ENCODE peak calls at places on chromosomes 3 and 15, in ten cellular contexts. C, G, T, S, K, M, N, J, W and F are unnamed samples.

GRCh38 chr3:153069598-153069997 is 92.4 kb upstream of the RAP2B start:
- DNase-seq in G (no peak), S (no peak), T (peak; percentile 42), M (no peak), J (no peak), N (no peak), W (no peak), K (no peak), C (no peak), F (no peak)

GRCh38 chr3:38805765-38806386 is 10.1 kb downstream of the SCN10A start:
- DNase-seq in K (peak; percentile 61), N (peak; percentile 52), C (peak; percentile 45), W (peak; percentile 33), S (no peak), J (peak; percentile 74), T (peak; percentile 75), M (peak; percentile 80), G (no peak), F (peak; percentile 64)

GRCh38 chr3:149898771-149899170 is 71.9 kb downstream of the PFN2 start:
- DNase-seq in M (peak; percentile 85), T (peak; percentile 68), W (peak; percentile 17), S (no peak), N (peak; percentile 83), G (no peak), K (no peak), J (no peak), C (no peak), F (peak; percentile 89)

GRCh38 chr3:111073186-111073585 is 1.6 kb downstream of the NECTIN3 start:
- DNase-seq in M (peak; percentile 31), K (no peak), T (peak; percentile 66), N (peak; percentile 55), J (no peak), G (no peak), S (no peak), W (no peak), C (no peak), F (peak; percentile 55)

GRCh38 chr3:10198761-10199688 is 34.3 kb downstream of the IRAK2 start:
- DNase-seq in N (peak; percentile 84), T (peak; percentile 69), C (peak; percentile 81), J (no peak), G (no peak), S (no peak), K (peak; percentile 13), M (peak; percentile 71), W (peak; percentile 25), F (peak; percentile 33)

GRCh38 chr3:87276484-87276883 is at the start of gene POU1F1:
- DNase-seq in K (no peak), M (no peak), N (no peak), C (no peak), G (no peak), J (no peak), T (no peak), W (no peak), S (no peak), F (no peak)

GRCh38 chr15:36590838-36591237 is 11.4 kb downstream of the CDIN1 start:
- DNase-seq in K (no peak), S (no peak), G (no peak), C (no peak), W (no peak), T (peak; percentile 90), M (peak; percentile 66), N (peak; percentile 74), J (no peak), F (peak; percentile 69)

GRCh38 chr3:71576966-71577459 is 6.5 kb downstream of the FOXP1 start:
- DNase-seq in T (no peak), M (no peak), C (no peak), J (no peak), G (no peak), W (no peak), K (no peak), N (no peak), S (no peak), F (no peak)

GRCh38 chr3:171055336-171056178 is 29.0 kb upstream of the SLC2A2 start:
- DNase-seq in M (peak; percentile 43), J (no peak), S (no peak), K (no peak), C (no peak), T (peak; percentile 49), W (no peak), N (peak; percentile 73), G (no peak), F (peak; percentile 50)

GRCh38 chr15:77144492-77145070 is 73.7 kb upstream of the TSPAN3 start:
- DNase-seq in J (no peak), T (peak; percentile 94), M (peak; percentile 96), W (no peak), C (no peak), K (no peak), S (no peak), N (peak; percentile 78), G (no peak), F (peak; percentile 93)

GRCh38 chr15:84648539-84648938 is 5.5 kb downstream of the WDR73 start:
- DNase-seq in N (no peak), C (no peak), S (no peak), W (peak; percentile 66), K (no peak), M (peak; percentile 46), J (no peak), T (peak; percentile 60), G (no peak), F (no peak)

GRCh38 chr3:70000563-70001081 is 1.1 kb downstream of the SAMMSON start:
- DNase-seq in C (no peak), G (peak; percentile 68), M (no peak), K (no peak), S (peak; percentile 36), J (no peak), W (no peak), T (no peak), N (peak; percentile 31), F (peak; percentile 83)

GRCh38 chr3:39644176-39644575 is 165.2 kb upstream of the MYRIP start:
- DNase-seq in C (no peak), M (peak; percentile 79), K (no peak), T (peak; percentile 94), J (no peak), W (no peak), S (no peak), N (peak; percentile 71), G (no peak), F (peak; percentile 57)

GRCh38 chr3:143885803-143886427 is 37.6 kb upstream of the SLC9A9 start:
- DNase-seq in N (peak; percentile 66), J (peak; percentile 20), G (no peak), W (no peak), C (peak; percentile 26), K (no peak), S (peak; percentile 42), M (peak; percentile 60), T (peak; percentile 51), F (peak; percentile 17)

GRCh38 chr3:141275973-141276372 is 44.3 kb downstream of the PXYLP1 start:
- DNase-seq in K (no peak), T (peak; percentile 43), C (no peak), N (no peak), M (peak; percentile 55), G (no peak), W (no peak), J (no peak), S (peak; percentile 28), F (no peak)

GRCh38 chr15:29451201-29451781 is 181.7 kb upstream of the NSMCE3 start:
- DNase-seq in J (peak; percentile 58), C (no peak), K (no peak), M (no peak), S (no peak), W (no peak), T (no peak), N (no peak), G (no peak), F (no peak)